ENCODE peak calls at places on chromosomes 5 and 9, in nine cellular contexts. H is neural crest cell; L is right cardiac atrium; Y is tibial nerve; E is AG04450; R is CD4-positive, CD25-positive, alpha-beta regulatory T cell; G is adipocyte; F is fibroblast of mammary gland; W is sigmoid colon. V is an unnamed sample.

GRCh38 chr9:136204838-136205706 is at the start of gene LHX3:
- DNase-seq in H (peak; percentile 47), L (no peak), Y (no peak), E (no peak), R (no peak), G (peak; percentile 62), F (no peak), W (no peak), V (no peak)

GRCh38 chr9:130426883-130427282 is 17.9 kb upstream of the ASS1 start:
- DNase-seq in H (no peak), L (peak; percentile 70), Y (no peak), E (no peak), R (no peak), G (no peak), F (peak; percentile 82), W (no peak), V (no peak)

GRCh38 chr9:3876553-3876952 is 350.8 kb upstream of the RFX3 start:
- DNase-seq in H (no peak), L (no peak), Y (no peak), E (no peak), R (no peak), G (no peak), F (no peak), W (no peak), V (no peak)

GRCh38 chr5:53071738-53072137 is 37.8 kb downstream of the MOCS2 start:
- DNase-seq in H (no peak), L (no peak), Y (no peak), E (no peak), R (no peak), G (peak; percentile 73), F (peak; percentile 77), W (no peak), V (no peak)

GRCh38 chr9:86135374-86135773 is 36.0 kb upstream of the GOLM1 start:
- DNase-seq in H (no peak), L (no peak), Y (no peak), E (no peak), R (no peak), G (no peak), F (no peak), W (no peak), V (no peak)

GRCh38 chr5:171158581-171158980 is 150.5 kb upstream of the TLX3 start:
- DNase-seq in H (no peak), L (no peak), Y (no peak), E (no peak), R (no peak), G (no peak), F (no peak), W (no peak), V (no peak)

GRCh38 chr9:21883642-21884041 is 81.2 kb downstream of the MTAP start:
- DNase-seq in H (no peak), L (no peak), Y (no peak), E (no peak), R (no peak), G (no peak), F (no peak), W (no peak), V (no peak)

GRCh38 chr9:113776194-113776593 is 99.9 kb upstream of the ZNF618 start:
- DNase-seq in H (no peak), L (no peak), Y (no peak), E (no peak), R (no peak), G (peak; percentile 16), F (no peak), W (no peak), V (no peak)

GRCh38 chr5:38745836-38746732 is 99.7 kb upstream of the OSMR start:
- DNase-seq in H (no peak), L (no peak), Y (no peak), E (no peak), R (no peak), G (peak; percentile 22), F (no peak), W (no peak), V (no peak)

GRCh38 chr9:81405199-81405598 is 284.1 kb downstream of the TLE1 start:
- DNase-seq in H (no peak), L (no peak), Y (no peak), E (no peak), R (no peak), G (no peak), F (no peak), W (no peak), V (no peak)

GRCh38 chr5:132873119-132873929 is at the start of gene LEAP2:
- DNase-seq in H (no peak), L (no peak), Y (no peak), E (no peak), R (no peak), G (no peak), F (no peak), W (no peak), V (no peak)

GRCh38 chr9:87586731-87587355 is 89.2 kb downstream of the DAPK1 start:
- DNase-seq in H (no peak), L (no peak), Y (no peak), E (no peak), R (no peak), G (no peak), F (no peak), W (no peak), V (no peak)

GRCh38 chr5:53616939-53617549 is 56.6 kb downstream of the NDUFS4 start:
- DNase-seq in H (no peak), L (no peak), Y (no peak), E (no peak), R (no peak), G (no peak), F (peak; percentile 15), W (no peak), V (no peak)

GRCh38 chr9:37602817-37603216 is 10.4 kb upstream of the TOMM5 start:
- DNase-seq in H (no peak), L (no peak), Y (peak; percentile 16), E (no peak), R (no peak), G (no peak), F (peak; percentile 54), W (no peak), V (no peak)

GRCh38 chr5:45399041-45399440 is 297.1 kb downstream of the HCN1 start:
- DNase-seq in H (no peak), L (no peak), Y (no peak), E (no peak), R (no peak), G (no peak), F (peak; percentile 32), W (no peak), V (no peak)

GRCh38 chr9:119291554-119291953 is 77.7 kb downstream of the BRINP1 start:
- DNase-seq in H (no peak), L (no peak), Y (no peak), E (no peak), R (no peak), G (no peak), F (no peak), W (no peak), V (no peak)

GRCh38 chr5:32499261-32499660 is 54.7 kb upstream of the ZFR start:
- DNase-seq in H (no peak), L (no peak), Y (no peak), E (no peak), R (no peak), G (no peak), F (no peak), W (no peak), V (no peak)

GRCh38 chr9:33460854-33461253 is 12.9 kb downstream of the NOL6 start:
- DNase-seq in H (no peak), L (peak; percentile 10), Y (no peak), E (no peak), R (no peak), G (no peak), F (no peak), W (no peak), V (no peak)

GRCh38 chr5:177546262-177546741 is 8.1 kb downstream of the FAM193B start:
- DNase-seq in H (no peak), L (peak; percentile 68), Y (peak; percentile 49), E (peak; percentile 95), R (no peak), G (peak; percentile 98), F (peak; percentile 100), W (peak; percentile 86), V (peak; percentile 64)

GRCh38 chr5:6783787-6784186 is 70.6 kb downstream of the TENT4A start:
- DNase-seq in H (no peak), L (no peak), Y (no peak), E (no peak), R (no peak), G (peak; percentile 17), F (no peak), W (no peak), V (no peak)

GRCh38 chr9:105173306-105173705 is 71.1 kb upstream of the SLC44A1 start:
- DNase-seq in H (no peak), L (no peak), Y (no peak), E (no peak), R (no peak), G (no peak), F (no peak), W (no peak), V (no peak)

GRCh38 chr5:4661851-4662250 is 478.3 kb upstream of the ADAMTS16 start:
- DNase-seq in H (no peak), L (no peak), Y (no peak), E (no peak), R (no peak), G (no peak), F (no peak), W (no peak), V (no peak)

V was measured in HS-27A.